ENCODE peak calls at places on chromosomes 13 and 19, in five cellular contexts. R, G, V, Y and T are unnamed samples.

GRCh38 chr19:50658438-50659317 is 9.4 kb downstream of the C19orf81 start:
- DNase-seq in V (peak; percentile 64), R (peak; percentile 39), G (peak; percentile 68), Y (peak; percentile 8), T (no peak)

GRCh38 chr13:104057851-104058250 is 991.6 kb upstream of the SLC10A2 start:
- DNase-seq in G (no peak), V (no peak), Y (peak; percentile 12), R (no peak), T (no peak)

GRCh38 chr19:51783373-51783772 is 11.6 kb upstream of the FPR3 start:
- DNase-seq in V (no peak), G (peak; percentile 26), Y (no peak), R (no peak), T (peak; percentile 14)

GRCh38 chr19:29843180-29844051 is 31.6 kb downstream of the CCNE1 start:
- DNase-seq in V (no peak), G (no peak), R (peak; percentile 25), Y (peak; percentile 12), T (no peak)

GRCh38 chr19:52397310-52398090 is at the start of gene ZNF528:
- DNase-seq in G (no peak), Y (peak; percentile 95), V (peak; percentile 92), R (peak; percentile 96), T (peak; percentile 40)

GRCh38 chr13:105452895-105453294 is 1082.6 kb downstream of the EFNB2 start:
- DNase-seq in V (no peak), R (no peak), G (no peak), Y (no peak), T (peak; percentile 49)

GRCh38 chr19:49149652-49150105 is 5.5 kb downstream of the HRC start:
- DNase-seq in G (peak; percentile 85), Y (peak; percentile 87), V (peak; percentile 83), R (peak; percentile 60), T (no peak)

GRCh38 chr19:55344444-55344843 is 4.8 kb downstream of the KMT5C start:
- DNase-seq in G (no peak), V (no peak), Y (no peak), R (no peak), T (no peak)

GRCh38 chr13:83350569-83350968 is 531.7 kb downstream of the SLITRK1 start:
- DNase-seq in G (no peak), V (peak; percentile 61), Y (peak; percentile 31), R (no peak), T (no peak)

GRCh38 chr19:7641288-7642276 is 4.7 kb downstream of the STXBP2 start:
- DNase-seq in G (no peak), Y (no peak), R (no peak), V (no peak), T (no peak)

GRCh38 chr13:44438234-44438579 is 64.6 kb downstream of the SERP2 start:
- DNase-seq in R (no peak), G (no peak), Y (no peak), V (no peak), T (no peak)

GRCh38 chr13:104823071-104823470 is 1712.4 kb downstream of the EFNB2 start:
- DNase-seq in Y (no peak), G (no peak), V (no peak), R (no peak), T (no peak)

GRCh38 chr13:38950987-38951386 is 39.6 kb downstream of the STOML3 start:
- DNase-seq in R (no peak), Y (no peak), G (no peak), V (no peak), T (no peak)

GRCh38 chr19:45419396-45419795 is 4.3 kb downstream of the ERCC1 start:
- DNase-seq in Y (no peak), V (no peak), R (peak; percentile 61), G (no peak), T (no peak)
- H3K27ac ChIP-seq in Y (no peak overlapping the region), V (no peak overlapping the region), R (peak overlapping the region; percentile 17), G (no peak overlapping the region), T (no peak overlapping the region)

DNA sequence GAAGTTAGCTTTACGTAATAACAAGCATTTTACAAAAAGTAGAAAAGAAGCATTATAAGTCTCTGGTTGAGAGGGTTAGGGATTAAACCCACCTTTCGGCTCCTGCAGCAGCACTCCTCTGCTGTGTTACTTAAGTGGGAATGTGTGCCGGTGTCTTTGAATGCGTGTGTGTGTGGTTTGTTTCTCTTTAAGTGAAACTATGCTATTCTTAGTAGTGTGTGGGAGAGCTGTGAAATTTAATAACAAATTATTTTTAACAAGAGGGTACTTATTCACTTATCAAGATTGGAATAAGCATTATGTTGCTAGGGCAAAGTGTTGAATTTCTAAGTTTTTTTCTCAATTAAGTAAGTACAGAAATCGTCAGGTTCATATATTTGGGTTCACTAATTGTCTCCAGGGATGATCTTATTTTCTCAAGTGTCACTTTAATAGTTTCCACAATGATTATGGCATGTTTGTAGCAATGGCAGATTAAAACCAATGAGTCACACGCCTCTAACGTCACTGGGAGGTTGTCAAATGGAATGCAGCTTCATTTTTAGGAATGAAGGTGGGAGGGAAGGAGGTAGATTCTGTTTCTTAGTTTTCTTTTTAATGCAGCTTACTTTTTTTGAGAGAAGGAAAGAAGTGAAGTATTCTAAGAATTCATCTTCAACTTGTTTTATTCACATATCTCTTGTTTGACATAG is 151.3 kb downstream of the LMO7 start:
- DNase-seq in G (no peak), Y (no peak), R (no peak), V (peak; percentile 79), T (no peak)
- H3K27ac ChIP-seq in G (no peak overlapping the region), Y (no peak overlapping the region), R (no peak overlapping the region), V (peak overlapping the region; percentile 69), T (peak overlapping the region; percentile 60)

DNA sequence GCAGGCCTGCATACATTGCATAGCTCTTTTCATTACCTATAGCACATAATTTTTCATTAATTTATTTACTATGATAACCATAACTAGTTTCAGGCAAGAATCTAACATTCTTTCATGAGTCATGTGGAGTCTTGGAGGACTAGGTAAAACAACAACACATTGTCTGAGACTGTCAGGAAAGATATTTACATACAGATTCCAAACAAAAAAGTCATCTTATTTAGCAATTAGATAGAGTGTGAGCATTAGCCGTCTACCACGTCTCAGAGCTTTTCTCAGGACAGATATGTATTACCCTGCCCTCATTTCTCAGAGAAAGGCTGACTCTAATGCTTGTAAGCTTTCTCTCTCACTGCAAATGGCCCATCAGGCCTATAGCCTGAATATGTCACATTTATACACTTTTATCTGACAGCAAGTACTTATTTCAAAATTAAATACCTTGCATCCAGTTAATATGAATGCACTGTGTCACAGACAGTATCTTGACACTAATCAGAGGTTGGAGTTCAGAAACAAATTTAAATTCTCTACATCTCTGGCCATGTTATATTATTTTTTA is 312.1 kb upstream of the PCDH20 start:
- DNase-seq in Y (no peak), V (no peak), G (no peak), R (no peak), T (peak; percentile 29)
- H3K27ac ChIP-seq in Y (no peak overlapping the region), V (no peak overlapping the region), G (no peak overlapping the region), R (no peak overlapping the region), T (peak overlapping the region; percentile 35)

GRCh38 chr19:36149673-36150406 is 2.4 kb downstream of the COX7A1 start:
- DNase-seq in V (no peak), Y (no peak), R (no peak), G (no peak), T (peak; percentile 78)

GRCh38 chr19:36150586-36150985 is 1.7 kb downstream of the COX7A1 start:
- DNase-seq in G (no peak), Y (no peak), R (no peak), V (no peak), T (no peak)

GRCh38 chr19:36151144-36152051 is 849 bp downstream of the COX7A1 start:
- DNase-seq in R (no peak), Y (peak; percentile 11), V (no peak), G (no peak), T (no peak)

GRCh38 chr19:36152061-36152885 is at the start of gene COX7A1:
- DNase-seq in R (peak; percentile 45), V (no peak), Y (peak; percentile 42), G (no peak), T (no peak)

DNA sequence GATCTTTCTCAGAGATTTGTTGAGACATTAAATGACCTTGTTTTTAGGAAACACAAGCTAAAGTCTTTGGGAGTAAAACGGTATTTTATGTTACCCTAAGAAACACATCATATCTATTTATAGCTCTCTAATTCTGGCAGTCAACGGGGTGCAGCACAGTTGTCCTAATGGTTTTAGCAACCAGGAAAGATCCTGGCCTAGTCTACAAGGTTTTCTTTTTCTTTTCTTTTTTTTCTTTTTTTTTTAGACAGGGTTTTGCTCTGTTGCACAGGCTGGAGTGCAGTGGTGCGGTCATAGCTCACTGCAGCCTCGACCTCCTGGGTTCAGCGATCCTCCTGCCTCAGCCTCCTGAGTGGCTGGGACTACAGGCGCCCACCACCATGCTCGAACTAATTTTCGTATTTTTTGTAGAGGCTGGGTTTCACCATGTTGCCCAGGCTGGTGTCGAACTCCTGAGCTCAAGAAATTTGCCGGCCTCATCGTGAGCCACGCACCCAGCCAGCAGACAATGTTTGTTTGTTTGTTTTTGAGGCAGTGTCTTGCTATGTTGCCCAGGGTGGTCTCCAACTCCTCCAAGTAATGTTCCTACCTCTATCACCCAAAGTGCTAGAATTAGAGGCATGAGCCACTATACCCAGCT is 759 bp upstream of the COX7A1 start:
- DNase-seq in G (no peak), Y (no peak), R (no peak), V (peak; percentile 13), T (no peak)
- H3K27ac ChIP-seq in G (no peak overlapping the region), Y (peak overlapping the region; percentile 61), R (peak overlapping the region; percentile 93), V (no peak overlapping the region), T (no peak overlapping the region)

DNA sequence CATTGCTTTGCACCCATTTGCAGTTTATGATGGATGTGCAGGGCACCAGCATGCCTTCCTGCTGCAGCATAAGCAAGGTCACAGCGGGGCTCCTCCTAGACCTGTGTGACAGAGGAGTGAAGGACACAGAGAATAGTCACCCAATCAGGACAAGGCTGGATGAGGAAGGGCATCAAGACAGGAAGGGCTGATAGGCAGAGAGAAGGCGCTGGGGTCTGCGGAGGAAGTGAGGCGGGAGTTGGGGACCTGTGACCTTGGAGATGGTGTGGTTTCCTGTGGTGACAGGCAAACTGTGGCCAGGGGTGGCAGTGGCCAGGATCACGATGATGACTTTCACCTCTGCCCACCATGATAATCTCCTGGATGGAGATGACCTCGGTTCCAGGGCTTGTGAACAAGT is 16.4 kb upstream of the KCTD15 start:
- DNase-seq in Y (no peak), R (no peak), G (no peak), V (no peak), T (no peak)
- H3K27ac ChIP-seq in Y (no peak overlapping the region), R (no peak overlapping the region), G (no peak overlapping the region), V (no peak overlapping the region), T (no peak overlapping the region)

DNA sequence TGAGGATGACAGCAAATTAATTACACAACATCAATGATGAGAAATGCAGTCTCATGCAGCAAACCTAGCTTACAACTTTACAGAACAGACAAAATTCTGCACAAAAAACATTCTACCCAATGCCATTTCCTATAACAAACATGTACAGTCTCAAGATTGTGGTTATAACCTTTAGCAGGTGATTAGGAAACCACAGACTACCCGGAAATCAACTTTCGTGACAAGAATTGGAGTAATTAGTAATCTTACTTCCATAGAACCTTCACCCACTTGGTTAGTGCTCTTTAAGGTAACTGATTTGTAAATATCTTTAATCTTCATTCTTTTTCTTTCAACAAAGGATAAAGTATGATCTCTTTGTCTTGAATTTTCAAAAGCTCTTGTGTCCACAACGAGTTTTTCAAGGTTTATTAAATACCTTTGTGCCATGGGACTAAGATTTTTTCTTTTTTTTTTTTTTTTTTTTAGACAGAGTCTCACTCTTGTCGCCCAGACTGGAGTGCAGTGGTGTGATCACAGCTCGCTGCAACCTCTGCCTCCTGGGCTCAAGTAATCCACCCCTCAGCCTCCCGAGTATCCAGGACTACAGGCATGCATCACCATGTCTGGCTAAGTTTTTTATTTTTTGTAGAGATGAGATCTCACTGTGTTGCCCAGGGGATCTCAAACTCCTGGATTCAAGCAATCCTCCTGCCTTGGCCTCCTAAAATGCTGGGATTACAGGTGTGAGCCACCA is 78.8 kb downstream of the MAP4K1 start:
- DNase-seq in G (no peak), Y (no peak), R (no peak), V (no peak), T (no peak)
- H3K27ac ChIP-seq in G (no peak overlapping the region), Y (no peak overlapping the region), R (no peak overlapping the region), V (no peak overlapping the region), T (no peak overlapping the region)